ENCODE peak calls at places on chromosome 7, in six cellular contexts. One of them, this sample, is unnamed.

GRCh38 chr7:26198133-26198780 is 2.3 kb downstream of the HNRNPA2B1 start:
- DNase-seq in hepatocyte: peak; percentile 47
- DNase-seq in pancreas: no peak
- DNase-seq in cardiac muscle cell: no peak
- DNase-seq in PC-9: no peak
- DNase-seq in HCT116: no peak
- DNase-seq in this sample: no peak

GRCh38 chr7:143882611-143883078 is 19.3 kb downstream of the TCAF1 start:
- DNase-seq in hepatocyte: peak; percentile 87
- DNase-seq in pancreas: peak; percentile 48
- DNase-seq in cardiac muscle cell: peak; percentile 76
- DNase-seq in PC-9: peak; percentile 62
- DNase-seq in HCT116: no peak
- DNase-seq in this sample: no peak

GRCh38 chr7:2090526-2091520 is 141.9 kb downstream of the MAD1L1 start:
- DNase-seq in hepatocyte: peak; percentile 29
- DNase-seq in pancreas: no peak
- DNase-seq in cardiac muscle cell: no peak
- DNase-seq in PC-9: no peak
- DNase-seq in HCT116: no peak
- DNase-seq in this sample: no peak

GRCh38 chr7:12158334-12159060 is 52.6 kb upstream of the TMEM106B start:
- DNase-seq in hepatocyte: no peak
- DNase-seq in pancreas: no peak
- DNase-seq in cardiac muscle cell: peak; percentile 7
- DNase-seq in PC-9: no peak
- DNase-seq in HCT116: no peak
- DNase-seq in this sample: no peak

GRCh38 chr7:28181921-28182517 is 1.4 kb upstream of the JAZF1 start:
- DNase-seq in hepatocyte: no peak
- DNase-seq in pancreas: no peak
- DNase-seq in cardiac muscle cell: no peak
- DNase-seq in PC-9: no peak
- DNase-seq in HCT116: no peak
- DNase-seq in this sample: no peak

GRCh38 chr7:115099906-115100305 is 178.0 kb downstream of the MDFIC start:
- DNase-seq in hepatocyte: peak; percentile 56
- DNase-seq in pancreas: no peak
- DNase-seq in cardiac muscle cell: peak; percentile 82
- DNase-seq in PC-9: no peak
- DNase-seq in HCT116: no peak
- DNase-seq in this sample: peak; percentile 49

GRCh38 chr7:22002731-22003130 is 57.0 kb upstream of the CDCA7L start:
- DNase-seq in hepatocyte: no peak
- DNase-seq in pancreas: no peak
- DNase-seq in cardiac muscle cell: no peak
- DNase-seq in PC-9: no peak
- DNase-seq in HCT116: no peak
- DNase-seq in this sample: no peak

GRCh38 chr7:318476-319266 is 28.7 kb downstream of the FOXL3 start:
- DNase-seq in hepatocyte: no peak
- DNase-seq in pancreas: peak; percentile 56
- DNase-seq in cardiac muscle cell: no peak
- DNase-seq in PC-9: peak; percentile 22
- DNase-seq in HCT116: no peak
- DNase-seq in this sample: no peak

GRCh38 chr7:69349291-69349690 is 249.0 kb upstream of the AUTS2 start:
- DNase-seq in hepatocyte: no peak
- DNase-seq in pancreas: no peak
- DNase-seq in cardiac muscle cell: no peak
- DNase-seq in PC-9: no peak
- DNase-seq in HCT116: no peak
- DNase-seq in this sample: no peak

GRCh38 chr7:1302936-1303335 is 70.3 kb downstream of the UNCX start:
- DNase-seq in hepatocyte: no peak
- DNase-seq in pancreas: no peak
- DNase-seq in cardiac muscle cell: no peak
- DNase-seq in PC-9: no peak
- DNase-seq in HCT116: no peak
- DNase-seq in this sample: no peak

GRCh38 chr7:30240401-30240800 is 44.0 kb upstream of the ZNRF2 start:
- DNase-seq in hepatocyte: no peak
- DNase-seq in pancreas: no peak
- DNase-seq in cardiac muscle cell: peak; percentile 57
- DNase-seq in PC-9: no peak
- DNase-seq in HCT116: no peak
- DNase-seq in this sample: peak; percentile 71

GRCh38 chr7:69932034-69932628 is 333.9 kb downstream of the AUTS2 start:
- DNase-seq in hepatocyte: peak; percentile 61
- DNase-seq in pancreas: no peak
- DNase-seq in cardiac muscle cell: peak; percentile 67
- DNase-seq in PC-9: no peak
- DNase-seq in HCT116: no peak
- DNase-seq in this sample: no peak

GRCh38 chr7:141231018-141231792 is 157.3 kb downstream of the TMEM178B start:
- DNase-seq in hepatocyte: peak; percentile 63
- DNase-seq in pancreas: no peak
- DNase-seq in cardiac muscle cell: peak; percentile 5
- DNase-seq in PC-9: peak; percentile 12
- DNase-seq in HCT116: peak; percentile 21
- DNase-seq in this sample: no peak

GRCh38 chr7:18996583-18996982 is 120.9 kb downstream of the TWIST1 start:
- DNase-seq in hepatocyte: no peak
- DNase-seq in pancreas: no peak
- DNase-seq in cardiac muscle cell: peak; percentile 18
- DNase-seq in PC-9: no peak
- DNase-seq in HCT116: no peak
- DNase-seq in this sample: no peak

GRCh38 chr7:80918406-80918805 is 445 bp downstream of the SEMA3C start:
- DNase-seq in hepatocyte: peak; percentile 33
- DNase-seq in pancreas: no peak
- DNase-seq in cardiac muscle cell: peak; percentile 41
- DNase-seq in PC-9: peak; percentile 12
- DNase-seq in HCT116: no peak
- DNase-seq in this sample: no peak

GRCh38 chr7:4633012-4633411 is 49.1 kb upstream of the FOXK1 start:
- DNase-seq in hepatocyte: no peak
- DNase-seq in pancreas: no peak
- DNase-seq in cardiac muscle cell: peak; percentile 21
- DNase-seq in PC-9: no peak
- DNase-seq in HCT116: peak; percentile 78
- DNase-seq in this sample: no peak

GRCh38 chr7:78489423-78489822 is 690.9 kb downstream of the PHTF2 start:
- DNase-seq in hepatocyte: no peak
- DNase-seq in pancreas: no peak
- DNase-seq in cardiac muscle cell: no peak
- DNase-seq in PC-9: no peak
- DNase-seq in HCT116: no peak
- DNase-seq in this sample: no peak

GRCh38 chr7:1757601-1758000 is 87.5 kb downstream of the ELFN1 start:
- DNase-seq in hepatocyte: no peak
- DNase-seq in pancreas: no peak
- DNase-seq in cardiac muscle cell: no peak
- DNase-seq in PC-9: no peak
- DNase-seq in HCT116: no peak
- DNase-seq in this sample: no peak

GRCh38 chr7:106163257-106163656 is 51.1 kb upstream of the SYPL1 start:
- DNase-seq in hepatocyte: no peak
- DNase-seq in pancreas: no peak
- DNase-seq in cardiac muscle cell: no peak
- DNase-seq in PC-9: no peak
- DNase-seq in HCT116: no peak
- DNase-seq in this sample: no peak
- H3K27me3 ChIP-seq in hepatocyte: peaks cover 4% of the 10 kb centered on the region
- H3K27me3 ChIP-seq in pancreas: no peaks in the 10 kb centered on the region
- H3K27me3 ChIP-seq in cardiac muscle cell: no peaks in the 10 kb centered on the region
- H3K27me3 ChIP-seq in PC-9: no peaks in the 10 kb centered on the region
- H3K27me3 ChIP-seq in HCT116: no peaks in the 10 kb centered on the region
- H3K27me3 ChIP-seq in this sample: no peaks in the 10 kb centered on the region

DNA sequence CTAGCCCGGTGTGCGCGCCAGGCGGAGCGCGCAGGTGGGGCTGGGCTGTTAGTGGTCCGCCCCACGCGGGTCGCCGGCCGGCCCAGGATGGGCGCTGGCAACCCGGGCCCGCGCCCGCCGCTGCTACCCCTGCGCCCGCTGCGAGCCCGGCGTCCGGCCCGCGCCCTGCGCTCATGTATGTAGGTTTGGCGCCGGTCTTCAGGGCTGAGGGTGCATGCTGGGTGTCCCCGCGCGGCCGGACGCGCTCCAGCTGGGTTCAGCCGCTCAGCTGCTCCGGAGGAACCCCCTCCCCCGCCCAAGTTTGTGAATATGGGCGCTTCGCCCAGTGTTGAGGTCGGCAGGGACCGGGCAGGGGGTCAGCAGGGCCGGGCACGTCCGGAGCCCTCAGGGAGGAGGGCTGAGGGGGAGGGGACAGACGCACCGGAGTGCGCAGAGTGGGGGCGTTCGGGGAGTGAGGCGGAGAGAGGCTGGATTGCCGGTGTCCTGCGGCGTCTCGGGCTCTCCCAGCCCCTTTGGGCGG is 561 bp downstream of the VWC2 start:
- DNase-seq in hepatocyte: peak; percentile 14
- DNase-seq in pancreas: no peak
- DNase-seq in cardiac muscle cell: no peak
- DNase-seq in PC-9: no peak
- DNase-seq in HCT116: no peak
- DNase-seq in this sample: no peak
- H3K27me3 ChIP-seq in hepatocyte: peaks cover 93% of the 10 kb centered on the region
- H3K27me3 ChIP-seq in pancreas: peaks cover 12% of the 10 kb centered on the region
- H3K27me3 ChIP-seq in cardiac muscle cell: peaks cover 71% of the 10 kb centered on the region
- H3K27me3 ChIP-seq in PC-9: no peaks in the 10 kb centered on the region
- H3K27me3 ChIP-seq in HCT116: no peaks in the 10 kb centered on the region
- H3K27me3 ChIP-seq in this sample: peaks cover 44% of the 10 kb centered on the region

GRCh38 chr7:66778201-66778600 is 37.7 kb downstream of the RABGEF1 start:
- DNase-seq in hepatocyte: no peak
- DNase-seq in pancreas: no peak
- DNase-seq in cardiac muscle cell: no peak
- DNase-seq in PC-9: no peak
- DNase-seq in HCT116: no peak
- DNase-seq in this sample: no peak
- H3K27me3 ChIP-seq in hepatocyte: no peaks in the 10 kb centered on the region
- H3K27me3 ChIP-seq in pancreas: no peaks in the 10 kb centered on the region
- H3K27me3 ChIP-seq in cardiac muscle cell: no peaks in the 10 kb centered on the region
- H3K27me3 ChIP-seq in PC-9: no peaks in the 10 kb centered on the region
- H3K27me3 ChIP-seq in HCT116: no peaks in the 10 kb centered on the region
- H3K27me3 ChIP-seq in this sample: no peaks in the 10 kb centered on the region

GRCh38 chr7:155429651-155430050 is 28.3 kb upstream of the EN2 start:
- DNase-seq in hepatocyte: no peak
- DNase-seq in pancreas: no peak
- DNase-seq in cardiac muscle cell: no peak
- DNase-seq in PC-9: no peak
- DNase-seq in HCT116: no peak
- DNase-seq in this sample: no peak

GRCh38 chr7:155431231-155431630 is 26.7 kb upstream of the EN2 start:
- DNase-seq in hepatocyte: no peak
- DNase-seq in pancreas: no peak
- DNase-seq in cardiac muscle cell: no peak
- DNase-seq in PC-9: no peak
- DNase-seq in HCT116: no peak
- DNase-seq in this sample: no peak

GRCh38 chr7:155431711-155432110 is 26.2 kb upstream of the EN2 start:
- DNase-seq in hepatocyte: no peak
- DNase-seq in pancreas: no peak
- DNase-seq in cardiac muscle cell: no peak
- DNase-seq in PC-9: no peak
- DNase-seq in HCT116: no peak
- DNase-seq in this sample: no peak

GRCh38 chr7:155428171-155428834 is 29.6 kb upstream of the EN2 start:
- DNase-seq in hepatocyte: no peak
- DNase-seq in pancreas: no peak
- DNase-seq in cardiac muscle cell: no peak
- DNase-seq in PC-9: no peak
- DNase-seq in HCT116: no peak
- DNase-seq in this sample: no peak

DNA sequence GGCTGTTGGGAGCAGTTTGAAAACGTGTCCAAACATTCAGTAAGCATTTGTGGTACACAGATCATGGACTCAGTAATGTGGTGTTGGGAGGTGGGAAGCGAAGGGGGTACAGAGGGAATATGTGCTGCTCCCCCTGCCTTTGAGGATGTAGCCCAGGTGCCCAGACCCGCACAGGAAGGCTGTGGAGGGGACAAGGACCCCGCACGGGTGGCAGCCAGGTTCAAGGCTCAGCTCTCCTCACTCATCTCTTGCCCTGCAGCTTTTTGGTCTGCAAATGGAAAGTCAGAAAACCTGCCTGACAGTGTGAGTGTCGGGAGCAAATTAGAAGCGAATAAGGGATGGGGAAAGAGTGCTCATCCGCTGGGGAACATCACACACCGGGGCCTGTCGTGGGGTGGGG is 27.3 kb upstream of the EN2 start:
- DNase-seq in hepatocyte: no peak
- DNase-seq in pancreas: no peak
- DNase-seq in cardiac muscle cell: no peak
- DNase-seq in PC-9: no peak
- DNase-seq in HCT116: no peak
- DNase-seq in this sample: no peak
- H3K27me3 ChIP-seq in hepatocyte: peaks cover 56% of the 10 kb centered on the region
- H3K27me3 ChIP-seq in pancreas: no peaks in the 10 kb centered on the region
- H3K27me3 ChIP-seq in cardiac muscle cell: peaks cover 74% of the 10 kb centered on the region
- H3K27me3 ChIP-seq in PC-9: peaks cover 100% of the 10 kb centered on the region
- H3K27me3 ChIP-seq in HCT116: peaks cover 29% of the 10 kb centered on the region
- H3K27me3 ChIP-seq in this sample: peaks cover 6% of the 10 kb centered on the region

DNA sequence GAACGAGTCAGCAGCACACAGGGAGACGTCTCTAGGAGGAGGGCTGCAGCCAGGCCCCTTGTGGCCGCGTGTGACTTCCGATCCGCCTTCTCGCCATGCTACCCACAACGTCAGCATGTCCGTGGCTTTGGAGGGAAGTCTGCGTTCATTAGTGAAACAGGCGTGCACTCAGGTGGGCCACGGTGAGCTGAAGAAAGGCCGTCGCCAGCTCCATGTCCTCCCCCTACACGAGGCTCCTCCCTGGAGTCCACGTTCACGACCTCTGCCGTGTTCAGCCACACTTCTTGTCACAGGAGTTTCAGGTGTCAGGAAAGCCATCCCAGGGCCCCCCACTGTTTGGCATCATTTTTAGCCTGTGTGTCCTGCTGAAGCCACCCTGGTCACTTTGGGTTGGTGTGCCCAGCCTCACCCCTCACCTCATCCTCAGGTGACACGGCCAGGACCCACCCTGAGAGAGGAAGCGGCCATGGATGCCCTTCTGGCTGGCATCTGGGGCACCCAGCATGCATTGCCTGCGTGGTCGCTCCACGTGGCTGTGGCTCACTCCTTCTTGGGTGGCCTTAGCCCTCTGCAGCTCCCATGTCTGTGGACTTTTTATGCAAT is 310.6 kb upstream of the SHH start:
- DNase-seq in hepatocyte: no peak
- DNase-seq in pancreas: no peak
- DNase-seq in cardiac muscle cell: no peak
- DNase-seq in PC-9: no peak
- DNase-seq in HCT116: no peak
- DNase-seq in this sample: no peak
- H3K27me3 ChIP-seq in hepatocyte: no peaks in the 10 kb centered on the region
- H3K27me3 ChIP-seq in pancreas: no peaks in the 10 kb centered on the region
- H3K27me3 ChIP-seq in cardiac muscle cell: no peaks in the 10 kb centered on the region
- H3K27me3 ChIP-seq in PC-9: peaks cover 77% of the 10 kb centered on the region
- H3K27me3 ChIP-seq in HCT116: no peaks in the 10 kb centered on the region
- H3K27me3 ChIP-seq in this sample: no peaks in the 10 kb centered on the region

This sample was measured in kidney epithelial cell.